ENCODE peak calls at places on chromosomes 6 and 20, in four cellular contexts. One of them, this sample, is unnamed.

GRCh38 chr6:32970413-32971244 is 2.2 kb downstream of the BRD2 start:
- DNase-seq in adipocyte: peak; percentile 93
- DNase-seq in left lung: peak; percentile 96
- DNase-seq in BE2C: peak; percentile 93
- DNase-seq in this sample: peak; percentile 89

GRCh38 chr6:27237089-27237723 is 10.3 kb upstream of the PRSS16 start:
- DNase-seq in adipocyte: peak; percentile 66
- DNase-seq in left lung: no peak
- DNase-seq in BE2C: peak; percentile 74
- DNase-seq in this sample: no peak

GRCh38 chr6:9412951-9413559 is 977.7 kb upstream of the SLC35B3 start:
- DNase-seq in adipocyte: peak; percentile 35
- DNase-seq in left lung: no peak
- DNase-seq in BE2C: peak; percentile 31
- DNase-seq in this sample: peak; percentile 36

GRCh38 chr6:170087946-170088348 is 202.9 kb downstream of the DLL1 start:
- DNase-seq in adipocyte: no peak
- DNase-seq in left lung: peak; percentile 83
- DNase-seq in BE2C: no peak
- DNase-seq in this sample: peak; percentile 35

GRCh38 chr20:61185841-61186601 is 66.0 kb upstream of the CDH4 start:
- DNase-seq in adipocyte: peak; percentile 65
- DNase-seq in left lung: no peak
- DNase-seq in BE2C: no peak
- DNase-seq in this sample: no peak

GRCh38 chr6:138765896-138766487 is 7.6 kb upstream of the CCDC28A start:
- DNase-seq in adipocyte: peak; percentile 79
- DNase-seq in left lung: no peak
- DNase-seq in BE2C: no peak
- DNase-seq in this sample: no peak

GRCh38 chr20:51542033-51542893 is at the start of gene NFATC2:
- DNase-seq in adipocyte: no peak
- DNase-seq in left lung: peak; percentile 85
- DNase-seq in BE2C: no peak
- DNase-seq in this sample: peak; percentile 75

GRCh38 chr6:18465410-18466154 is 78.4 kb downstream of the RNF144B start:
- DNase-seq in adipocyte: no peak
- DNase-seq in left lung: no peak
- DNase-seq in BE2C: no peak
- DNase-seq in this sample: no peak

GRCh38 chr6:40286027-40286426 is 301.1 kb downstream of the LRFN2 start:
- DNase-seq in adipocyte: no peak
- DNase-seq in left lung: no peak
- DNase-seq in BE2C: no peak
- DNase-seq in this sample: no peak

GRCh38 chr6:7148100-7148822 is 40.5 kb downstream of the RREB1 start:
- DNase-seq in adipocyte: peak; percentile 30
- DNase-seq in left lung: no peak
- DNase-seq in BE2C: no peak
- DNase-seq in this sample: no peak

GRCh38 chr20:46074006-46074405 is 15.8 kb downstream of the NCOA5 start:
- DNase-seq in adipocyte: no peak
- DNase-seq in left lung: no peak
- DNase-seq in BE2C: no peak
- DNase-seq in this sample: no peak

GRCh38 chr6:37317312-37318038 is 36.3 kb upstream of the RNF8 start:
- DNase-seq in adipocyte: no peak
- DNase-seq in left lung: no peak
- DNase-seq in BE2C: no peak
- DNase-seq in this sample: no peak

GRCh38 chr6:85747093-85747492 is 104.4 kb upstream of the SYNCRIP start:
- DNase-seq in adipocyte: peak; percentile 87
- DNase-seq in left lung: no peak
- DNase-seq in BE2C: no peak
- DNase-seq in this sample: no peak

GRCh38 chr20:20160513-20160912 is 108.2 kb downstream of the CFAP61 start:
- DNase-seq in adipocyte: no peak
- DNase-seq in left lung: no peak
- DNase-seq in BE2C: no peak
- DNase-seq in this sample: no peak
- H3K27me3 ChIP-seq in adipocyte: peaks cover 8% of the 10 kb centered on the region
- H3K27me3 ChIP-seq in left lung: no peaks in the 10 kb centered on the region
- H3K27me3 ChIP-seq in BE2C: no peaks in the 10 kb centered on the region
- H3K27me3 ChIP-seq in this sample: no peaks in the 10 kb centered on the region

DNA sequence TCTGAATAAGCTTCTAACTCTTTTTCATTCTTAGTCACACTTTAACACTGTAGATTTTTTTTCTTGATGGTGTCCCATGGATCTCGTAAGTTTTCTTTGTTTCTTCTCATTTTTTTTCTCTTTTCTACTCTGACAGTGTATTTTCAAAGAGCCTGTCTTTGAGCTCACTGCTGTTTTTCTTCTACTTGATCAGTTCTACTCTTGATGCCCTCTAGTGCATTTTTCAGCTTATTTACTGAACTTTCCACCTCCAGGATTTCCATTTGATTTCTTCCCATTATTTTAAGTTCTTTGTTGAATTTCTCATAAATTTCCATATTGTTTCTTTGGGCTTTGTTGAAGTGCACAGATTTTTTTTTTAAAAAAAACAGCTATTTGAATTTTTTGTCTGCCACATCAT is 2641.1 kb upstream of the DEFB115 start:
- DNase-seq in adipocyte: no peak
- DNase-seq in left lung: no peak
- DNase-seq in BE2C: no peak
- DNase-seq in this sample: no peak
- H3K9me3 ChIP-seq in adipocyte: peaks cover 22% of the 10 kb centered on the region
- H3K9me3 ChIP-seq in left lung: peaks cover 62% of the 10 kb centered on the region
- H3K9me3 ChIP-seq in BE2C: no peaks in the 10 kb centered on the region
- H3K9me3 ChIP-seq in this sample: peaks cover 34% of the 10 kb centered on the region

DNA sequence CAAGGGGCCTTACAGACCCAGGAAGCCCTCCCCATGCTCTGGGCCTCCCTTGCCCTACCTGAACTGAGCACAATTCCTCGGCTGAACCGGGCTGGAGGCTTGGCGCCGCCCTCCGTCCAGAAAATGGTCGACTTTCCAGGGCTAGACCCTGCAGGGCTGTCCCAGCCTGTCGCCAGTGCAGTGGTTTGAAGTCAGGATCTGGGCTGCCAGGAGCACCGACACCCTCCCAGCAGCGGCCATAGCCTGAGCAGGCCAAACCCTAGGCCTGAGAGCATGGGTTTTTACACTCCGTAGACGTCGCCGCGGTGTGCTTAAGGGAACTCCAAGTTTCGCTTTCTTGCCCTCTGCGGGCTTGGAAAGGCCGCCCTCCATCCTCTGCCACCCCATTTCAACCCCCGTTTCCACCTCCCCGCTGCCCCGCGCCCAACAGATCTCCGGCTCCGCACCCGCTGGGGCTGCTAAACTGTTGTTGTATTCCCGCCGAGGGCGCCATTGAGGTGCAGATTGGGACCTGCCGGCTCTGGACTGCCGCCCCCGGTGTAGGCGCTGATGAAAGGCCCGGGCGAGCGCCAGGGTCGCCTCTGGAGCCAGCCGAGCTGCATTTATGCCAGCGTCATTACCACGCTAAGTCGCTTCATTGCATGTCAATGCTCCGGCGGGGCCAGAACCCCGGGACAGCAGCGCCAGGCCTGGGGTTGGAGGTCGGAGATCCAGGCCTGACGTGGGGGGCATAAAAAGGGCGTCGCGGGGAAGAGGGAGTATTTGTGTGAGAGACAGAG is 2.2 kb upstream of the TFAP2A start:
- DNase-seq in adipocyte: no peak
- DNase-seq in left lung: peak; percentile 75
- DNase-seq in BE2C: no peak
- DNase-seq in this sample: no peak
- H3K27me3 ChIP-seq in adipocyte: peaks cover 86% of the 10 kb centered on the region
- H3K27me3 ChIP-seq in left lung: peaks cover 95% of the 10 kb centered on the region
- H3K27me3 ChIP-seq in BE2C: peaks cover 99% of the 10 kb centered on the region
- H3K27me3 ChIP-seq in this sample: peaks cover 60% of the 10 kb centered on the region

DNA sequence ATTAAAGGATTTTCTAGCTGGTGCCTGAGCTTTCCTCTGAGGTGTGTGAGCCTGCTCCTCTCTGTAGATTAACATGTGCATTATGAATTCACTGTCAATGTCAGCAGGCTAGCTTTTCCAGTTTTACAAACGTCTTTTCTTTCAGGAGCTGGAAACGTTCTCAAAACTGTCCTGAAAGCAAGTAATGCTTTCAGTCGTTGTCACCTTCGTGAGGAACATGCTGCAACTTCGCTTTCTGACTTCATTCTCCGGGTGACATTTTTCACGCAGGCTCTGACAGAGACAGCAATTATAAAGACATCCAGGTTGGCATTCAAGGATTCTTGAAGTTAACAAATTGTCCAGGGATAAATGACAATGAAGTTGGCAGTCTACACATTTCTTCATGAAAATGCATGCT is 671.5 kb downstream of the DHX35 start:
- DNase-seq in adipocyte: no peak
- DNase-seq in left lung: no peak
- DNase-seq in BE2C: no peak
- DNase-seq in this sample: no peak
- H3K9me3 ChIP-seq in adipocyte: no peaks in the 10 kb centered on the region
- H3K9me3 ChIP-seq in left lung: no peaks in the 10 kb centered on the region
- H3K9me3 ChIP-seq in BE2C: no peaks in the 10 kb centered on the region
- H3K9me3 ChIP-seq in this sample: no peaks in the 10 kb centered on the region

GRCh38 chr20:62641749-62642665 is at the start of gene SLCO4A1:
- DNase-seq in adipocyte: peak; percentile 76
- DNase-seq in left lung: peak; percentile 96
- DNase-seq in BE2C: peak; percentile 93
- DNase-seq in this sample: peak; percentile 90

GRCh38 chr20:62642666-62643520 is 590 bp downstream of the SLCO4A1 start:
- DNase-seq in adipocyte: peak; percentile 33
- DNase-seq in left lung: peak; percentile 91
- DNase-seq in BE2C: peak; percentile 43
- DNase-seq in this sample: peak; percentile 76

GRCh38 chr20:62638680-62639406 is 3.5 kb upstream of the SLCO4A1 start:
- DNase-seq in adipocyte: no peak
- DNase-seq in left lung: no peak
- DNase-seq in BE2C: no peak
- DNase-seq in this sample: no peak

GRCh38 chr20:62639765-62640164 is 2.5 kb upstream of the SLCO4A1 start:
- DNase-seq in adipocyte: no peak
- DNase-seq in left lung: no peak
- DNase-seq in BE2C: no peak
- DNase-seq in this sample: no peak

GRCh38 chr20:62640870-62641748 is 1.2 kb upstream of the SLCO4A1 start:
- DNase-seq in adipocyte: no peak
- DNase-seq in left lung: peak; percentile 86
- DNase-seq in BE2C: no peak
- DNase-seq in this sample: no peak
- H3K27me3 ChIP-seq in adipocyte: peaks cover 23% of the 10 kb centered on the region
- H3K27me3 ChIP-seq in left lung: peaks cover 15% of the 10 kb centered on the region
- H3K27me3 ChIP-seq in BE2C: no peaks in the 10 kb centered on the region
- H3K27me3 ChIP-seq in this sample: peaks cover 6% of the 10 kb centered on the region

GRCh38 chr6:13676551-13677156 is 35.0 kb downstream of the RANBP9 start:
- DNase-seq in adipocyte: no peak
- DNase-seq in left lung: no peak
- DNase-seq in BE2C: no peak
- DNase-seq in this sample: no peak
- H3K9me3 ChIP-seq in adipocyte: peaks cover 8% of the 10 kb centered on the region
- H3K9me3 ChIP-seq in left lung: peaks cover 5% of the 10 kb centered on the region
- H3K9me3 ChIP-seq in BE2C: no peaks in the 10 kb centered on the region
- H3K9me3 ChIP-seq in this sample: peaks cover 11% of the 10 kb centered on the region

DNA sequence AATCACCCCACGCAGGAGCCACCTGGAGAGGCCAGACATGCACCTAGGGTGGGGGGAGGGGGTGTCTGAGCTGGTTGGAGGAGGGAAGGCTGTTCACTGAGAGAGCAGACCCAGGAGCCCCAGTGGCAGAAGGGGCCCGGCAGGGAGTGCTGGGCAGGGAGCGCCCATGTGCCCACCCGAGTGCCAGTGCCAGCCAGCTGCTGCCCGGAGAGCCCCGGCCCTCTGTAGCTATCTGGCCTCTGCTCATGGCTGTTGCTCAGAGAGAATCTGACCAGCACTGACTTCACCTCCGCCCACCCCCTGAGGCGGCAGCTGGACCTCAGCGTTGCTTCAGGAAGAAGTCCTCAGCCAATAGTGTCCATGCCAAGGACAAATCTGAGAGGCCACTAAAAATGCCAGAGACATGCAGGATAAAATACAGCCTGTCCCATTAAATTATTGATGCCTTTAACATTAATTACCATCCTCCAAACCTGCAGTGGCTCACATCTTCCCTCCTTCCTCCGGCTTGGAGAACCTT is 22.8 kb downstream of the SLC17A9 start:
- DNase-seq in adipocyte: no peak
- DNase-seq in left lung: no peak
- DNase-seq in BE2C: no peak
- DNase-seq in this sample: no peak
- H3K27me3 ChIP-seq in adipocyte: peaks cover 82% of the 10 kb centered on the region
- H3K27me3 ChIP-seq in left lung: peaks cover 56% of the 10 kb centered on the region
- H3K27me3 ChIP-seq in BE2C: peaks cover 64% of the 10 kb centered on the region
- H3K27me3 ChIP-seq in this sample: peaks cover 95% of the 10 kb centered on the region

GRCh38 chr20:20501128-20501527 is 133.2 kb downstream of the INSM1 start:
- DNase-seq in adipocyte: no peak
- DNase-seq in left lung: no peak
- DNase-seq in BE2C: no peak
- DNase-seq in this sample: no peak

GRCh38 chr20:20497242-20497985 is 129.5 kb downstream of the INSM1 start:
- DNase-seq in adipocyte: no peak
- DNase-seq in left lung: no peak
- DNase-seq in BE2C: no peak
- DNase-seq in this sample: no peak

GRCh38 chr20:20499469-20499868 is 131.6 kb downstream of the INSM1 start:
- DNase-seq in adipocyte: no peak
- DNase-seq in left lung: no peak
- DNase-seq in BE2C: no peak
- DNase-seq in this sample: no peak

GRCh38 chr20:20498081-20498861 is 130.4 kb downstream of the INSM1 start:
- DNase-seq in adipocyte: no peak
- DNase-seq in left lung: no peak
- DNase-seq in BE2C: peak; percentile 76
- DNase-seq in this sample: peak; percentile 38

DNA sequence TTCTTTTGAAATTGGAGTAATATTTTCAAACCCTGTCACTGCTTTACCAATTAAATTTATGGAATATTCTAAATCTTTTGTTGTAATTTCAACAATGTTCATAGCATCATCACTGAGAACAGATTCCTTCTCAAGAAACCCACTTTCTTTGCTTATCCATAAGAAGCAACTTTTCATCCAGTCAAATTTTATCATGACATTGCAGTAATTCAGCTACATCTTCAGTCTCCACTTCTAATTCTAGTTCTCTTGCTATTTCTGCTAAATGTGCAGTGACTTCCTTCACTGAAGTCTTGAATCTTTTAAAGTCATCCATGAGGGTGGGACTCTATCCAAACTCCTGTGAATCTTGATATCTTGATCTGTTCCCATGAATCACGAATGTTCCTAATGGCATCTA is 132.4 kb downstream of the INSM1 start:
- DNase-seq in adipocyte: no peak
- DNase-seq in left lung: no peak
- DNase-seq in BE2C: no peak
- DNase-seq in this sample: no peak
- H3K9me3 ChIP-seq in adipocyte: no peaks in the 10 kb centered on the region
- H3K9me3 ChIP-seq in left lung: no peaks in the 10 kb centered on the region
- H3K9me3 ChIP-seq in BE2C: no peaks in the 10 kb centered on the region
- H3K9me3 ChIP-seq in this sample: no peaks in the 10 kb centered on the region